ENCODE peak calls at places on chromosomes 1 and 21, in ten cellular contexts. J is endothelial cell; Z is iris pigment epithelial cell; M is mucosa of gallbladder; Y is CD8-positive, alpha-beta memory T cell; S is AG20443; Q is iPS DF 6.9; K is OCI-M1; P is T-helper 17 cell; N is BE2C. U is an unnamed sample.

GRCh38 chr1:216847385-216848036 is 124.3 kb upstream of the ESRRG start:
- DNase-seq in K (no peak), N (peak; percentile 43), Z (peak; percentile 23), S (no peak), Q (no peak), P (no peak), Y (no peak), M (no peak), J (no peak), U (no peak)

GRCh38 chr1:23132033-23132432 is 36.6 kb downstream of the LUZP1 start:
- DNase-seq in Y (no peak), K (no peak), S (no peak), J (no peak), Q (no peak), M (no peak), Z (no peak), P (no peak), N (no peak), U (no peak)

GRCh38 chr1:70442486-70442885 is 31.4 kb downstream of the CTH start:
- DNase-seq in M (no peak), Y (no peak), P (no peak), J (no peak), S (peak; percentile 27), K (no peak), Z (no peak), N (no peak), Q (no peak), U (no peak)

GRCh38 chr1:12477936-12478611 is 139.9 kb downstream of the DHRS3 start:
- DNase-seq in K (peak; percentile 98), M (peak; percentile 94), P (no peak), Y (no peak), J (no peak), N (peak; percentile 60), Q (no peak), S (peak; percentile 90), Z (peak; percentile 100), U (no peak)

GRCh38 chr1:50422946-50423669 is at the start of gene DMRTA2:
- DNase-seq in K (no peak), Y (no peak), Z (no peak), S (peak; percentile 70), P (no peak), M (no peak), N (peak; percentile 59), Q (no peak), J (peak; percentile 59), U (no peak)

GRCh38 chr1:208101661-208102431 is 142.3 kb downstream of the PLXNA2 start:
- DNase-seq in S (no peak), M (peak; percentile 31), K (no peak), N (peak; percentile 80), P (no peak), Z (no peak), Y (no peak), Q (no peak), J (no peak), U (no peak)

GRCh38 chr1:201408176-201408814 is 9.2 kb upstream of the LAD1 start:
- DNase-seq in K (peak; percentile 87), Y (peak; percentile 38), S (peak; percentile 91), Q (peak; percentile 93), N (peak; percentile 89), J (peak; percentile 92), M (peak; percentile 85), P (peak; percentile 44), Z (peak; percentile 59), U (peak; percentile 51)

GRCh38 chr1:11482904-11483479 is 4.0 kb downstream of the DISP3 start:
- DNase-seq in M (no peak), N (peak; percentile 37), K (no peak), S (no peak), J (no peak), P (no peak), Q (no peak), Y (no peak), Z (no peak), U (no peak)

GRCh38 chr1:202590119-202590518 is 120.1 kb downstream of the SYT2 start:
- DNase-seq in Q (no peak), P (no peak), M (no peak), N (no peak), Y (no peak), K (no peak), J (no peak), Z (no peak), S (no peak), U (no peak)

GRCh38 chr1:92842082-92843045 is 10.5 kb downstream of the RPL5 start:
- DNase-seq in P (no peak), Q (no peak), N (no peak), M (no peak), J (no peak), Y (no peak), K (no peak), S (no peak), Z (no peak), U (no peak)

GRCh38 chr1:232621050-232621449 is 8.9 kb downstream of the SIPA1L2 start:
- DNase-seq in Y (no peak), N (no peak), P (no peak), J (no peak), M (no peak), Q (no peak), K (no peak), Z (no peak), S (no peak), U (no peak)

GRCh38 chr1:29569971-29570634 is 333.8 kb downstream of the PTPRU start:
- DNase-seq in K (no peak), Z (peak; percentile 56), M (peak; percentile 55), S (peak; percentile 69), N (no peak), Y (no peak), P (no peak), J (no peak), Q (no peak), U (no peak)

GRCh38 chr21:42755766-42756579 is 102.6 kb downstream of the PDE9A start:
- DNase-seq in Z (no peak), N (no peak), Y (no peak), S (no peak), Q (no peak), K (no peak), J (no peak), P (no peak), M (no peak), U (no peak)

GRCh38 chr1:32091176-32091575 is 16.7 kb upstream of the KPNA6 start:
- DNase-seq in M (no peak), Y (no peak), J (no peak), P (no peak), N (no peak), Q (no peak), K (no peak), Z (no peak), S (no peak), U (no peak)

GRCh38 chr1:56709269-56709880 is 64.3 kb downstream of the PRKAA2 start:
- DNase-seq in Y (no peak), J (peak; percentile 10), S (peak; percentile 51), N (no peak), Z (peak; percentile 49), Q (peak; percentile 13), P (no peak), K (peak; percentile 69), M (no peak), U (no peak)

GRCh38 chr1:41699861-41700248 is 215.4 kb upstream of the EDN2 start:
- DNase-seq in J (no peak), S (no peak), M (no peak), Q (no peak), K (no peak), Z (no peak), Y (no peak), N (no peak), P (no peak), U (no peak)

GRCh38 chr1:184387871-184388670 is 1.2 kb downstream of the C1orf21 start:
- DNase-seq in K (peak; percentile 64), N (peak; percentile 50), Q (no peak), S (peak; percentile 75), Z (peak; percentile 90), J (peak; percentile 7), M (peak; percentile 38), P (no peak), Y (peak; percentile 2), U (no peak)

GRCh38 chr1:186374313-186375151 is 521 bp downstream of the TPR start:
- DNase-seq in P (no peak), M (peak; percentile 14), K (peak; percentile 78), Q (peak; percentile 0), Z (peak; percentile 40), J (peak; percentile 5), N (peak; percentile 10), Y (no peak), S (peak; percentile 40), U (peak; percentile 6)

GRCh38 chr1:65577278-65577677 is 156.8 kb downstream of the LEPR start:
- DNase-seq in K (peak; percentile 35), P (no peak), Y (no peak), M (no peak), N (no peak), S (no peak), Z (no peak), Q (no peak), J (no peak), U (no peak)

GRCh38 chr1:154910851-154911250 is 25.7 kb downstream of the PMVK start:
- DNase-seq in P (no peak), S (no peak), N (no peak), Z (no peak), Y (no peak), J (no peak), K (no peak), M (no peak), Q (no peak), U (no peak)

GRCh38 chr1:195462646-195463045 is 1145.6 kb downstream of the KCNT2 start:
- DNase-seq in N (no peak), M (no peak), Y (no peak), Q (no peak), Z (peak; percentile 3), S (peak; percentile 17), J (no peak), P (no peak), K (no peak), U (no peak)

GRCh38 chr1:219143735-219144134 is 29.9 kb upstream of the LYPLAL1 start:
- DNase-seq in Y (no peak), P (no peak), N (no peak), S (no peak), Z (no peak), K (no peak), J (no peak), M (no peak), Q (no peak), U (no peak)

GRCh38 chr1:16981269-16981849 is 939 bp upstream of the MFAP2 start:
- DNase-seq in P (no peak), M (no peak), S (peak; percentile 83), Z (peak; percentile 89), N (no peak), Y (no peak), K (no peak), J (no peak), Q (no peak), U (no peak)

GRCh38 chr1:165235158-165235776 is 121.2 kb downstream of the LMX1A start:
- DNase-seq in N (no peak), M (no peak), K (no peak), Z (no peak), J (no peak), S (peak; percentile 20), P (no peak), Y (no peak), Q (no peak), U (no peak)

GRCh38 chr1:156451486-156452184 is 48.9 kb downstream of the MEF2D start:
- DNase-seq in Y (no peak), K (peak; percentile 28), S (no peak), P (no peak), J (no peak), M (no peak), Z (no peak), N (no peak), Q (no peak), U (no peak)

GRCh38 chr1:46552357-46553237 is 1.1 kb upstream of the KNCN start:
- DNase-seq in S (no peak), N (no peak), Q (no peak), Z (no peak), M (no peak), J (no peak), P (no peak), K (no peak), Y (no peak), U (no peak)

GRCh38 chr21:44914176-44914874 is 6.4 kb downstream of the ITGB2 start:
- DNase-seq in P (peak; percentile 31), M (peak; percentile 42), Z (no peak), Q (no peak), J (no peak), S (no peak), N (no peak), K (peak; percentile 29), Y (peak; percentile 67), U (peak; percentile 23)

GRCh38 chr1:3915551-3916121 is 15.6 kb upstream of the C1orf174 start:
- DNase-seq in Y (no peak), Q (no peak), P (no peak), S (no peak), K (no peak), M (no peak), Z (no peak), N (no peak), J (no peak), U (no peak)

U was measured in effector CD4-positive, alpha-beta T cell.